ENCODE peak calls at places on chromosomes 2 and 18, in nine cellular contexts. One of them, this sample, is unnamed.

GRCh38 chr2:42970151-42970550 is 177.8 kb upstream of the HAAO start:
- DNase-seq in SJSA1: no peak
- DNase-seq in body of pancreas: no peak
- DNase-seq in fibroblast of pulmonary artery: no peak
- DNase-seq in H9: no peak
- DNase-seq in astrocyte of the hippocampus: no peak
- DNase-seq in AG09319: no peak
- DNase-seq in activated T-cell treated with anti-CD3 and anti-CD28 coated beads for 1 hour: no peak
- DNase-seq in AML-193: no peak
- DNase-seq in this sample: no peak

GRCh38 chr2:134246154-134246874 is 7.6 kb upstream of the MGAT5 start:
- DNase-seq in SJSA1: no peak
- DNase-seq in body of pancreas: no peak
- DNase-seq in fibroblast of pulmonary artery: no peak
- DNase-seq in H9: no peak
- DNase-seq in astrocyte of the hippocampus: no peak
- DNase-seq in AG09319: no peak
- DNase-seq in activated T-cell treated with anti-CD3 and anti-CD28 coated beads for 1 hour: no peak
- DNase-seq in AML-193: no peak
- DNase-seq in this sample: no peak

GRCh38 chr18:26510337-26510736 is 38.0 kb downstream of the KCTD1 start:
- DNase-seq in SJSA1: no peak
- DNase-seq in body of pancreas: no peak
- DNase-seq in fibroblast of pulmonary artery: peak; percentile 7
- DNase-seq in H9: no peak
- DNase-seq in astrocyte of the hippocampus: no peak
- DNase-seq in AG09319: no peak
- DNase-seq in activated T-cell treated with anti-CD3 and anti-CD28 coated beads for 1 hour: no peak
- DNase-seq in AML-193: no peak
- DNase-seq in this sample: no peak

GRCh38 chr2:144431384-144431783 is 88.5 kb downstream of the ZEB2 start:
- DNase-seq in SJSA1: no peak
- DNase-seq in body of pancreas: no peak
- DNase-seq in fibroblast of pulmonary artery: no peak
- DNase-seq in H9: no peak
- DNase-seq in astrocyte of the hippocampus: no peak
- DNase-seq in AG09319: no peak
- DNase-seq in activated T-cell treated with anti-CD3 and anti-CD28 coated beads for 1 hour: no peak
- DNase-seq in AML-193: no peak
- DNase-seq in this sample: no peak

GRCh38 chr2:151632993-151633592 is 101.2 kb downstream of the NEB start:
- DNase-seq in SJSA1: no peak
- DNase-seq in body of pancreas: no peak
- DNase-seq in fibroblast of pulmonary artery: peak; percentile 45
- DNase-seq in H9: no peak
- DNase-seq in astrocyte of the hippocampus: peak; percentile 15
- DNase-seq in AG09319: no peak
- DNase-seq in activated T-cell treated with anti-CD3 and anti-CD28 coated beads for 1 hour: no peak
- DNase-seq in AML-193: peak; percentile 71
- DNase-seq in this sample: no peak

GRCh38 chr18:5717241-5717640 is 173.4 kb upstream of the EPB41L3 start:
- DNase-seq in SJSA1: no peak
- DNase-seq in body of pancreas: no peak
- DNase-seq in fibroblast of pulmonary artery: no peak
- DNase-seq in H9: no peak
- DNase-seq in astrocyte of the hippocampus: no peak
- DNase-seq in AG09319: no peak
- DNase-seq in activated T-cell treated with anti-CD3 and anti-CD28 coated beads for 1 hour: no peak
- DNase-seq in AML-193: no peak
- DNase-seq in this sample: no peak

GRCh38 chr18:51038110-51038509 is 8.1 kb downstream of the SMAD4 start:
- DNase-seq in SJSA1: no peak
- DNase-seq in body of pancreas: peak; percentile 57
- DNase-seq in fibroblast of pulmonary artery: no peak
- DNase-seq in H9: no peak
- DNase-seq in astrocyte of the hippocampus: no peak
- DNase-seq in AG09319: no peak
- DNase-seq in activated T-cell treated with anti-CD3 and anti-CD28 coated beads for 1 hour: no peak
- DNase-seq in AML-193: no peak
- DNase-seq in this sample: no peak

GRCh38 chr2:182784777-182785176 is 68.7 kb downstream of the DNAJC10 start:
- DNase-seq in SJSA1: no peak
- DNase-seq in body of pancreas: no peak
- DNase-seq in fibroblast of pulmonary artery: peak; percentile 63
- DNase-seq in H9: no peak
- DNase-seq in astrocyte of the hippocampus: peak; percentile 66
- DNase-seq in AG09319: no peak
- DNase-seq in activated T-cell treated with anti-CD3 and anti-CD28 coated beads for 1 hour: no peak
- DNase-seq in AML-193: peak; percentile 28
- DNase-seq in this sample: no peak

GRCh38 chr2:241275910-241276309 is 39.6 kb downstream of the HDLBP start:
- DNase-seq in SJSA1: no peak
- DNase-seq in body of pancreas: no peak
- DNase-seq in fibroblast of pulmonary artery: no peak
- DNase-seq in H9: no peak
- DNase-seq in astrocyte of the hippocampus: no peak
- DNase-seq in AG09319: no peak
- DNase-seq in activated T-cell treated with anti-CD3 and anti-CD28 coated beads for 1 hour: no peak
- DNase-seq in AML-193: no peak
- DNase-seq in this sample: no peak

GRCh38 chr2:61679096-61679495 is 140.9 kb upstream of the XPO1 start:
- DNase-seq in SJSA1: no peak
- DNase-seq in body of pancreas: no peak
- DNase-seq in fibroblast of pulmonary artery: no peak
- DNase-seq in H9: no peak
- DNase-seq in astrocyte of the hippocampus: no peak
- DNase-seq in AG09319: no peak
- DNase-seq in activated T-cell treated with anti-CD3 and anti-CD28 coated beads for 1 hour: no peak
- DNase-seq in AML-193: no peak
- DNase-seq in this sample: no peak

GRCh38 chr2:168552450-168552856 is 96.4 kb downstream of the CERS6 start:
- DNase-seq in SJSA1: no peak
- DNase-seq in body of pancreas: no peak
- DNase-seq in fibroblast of pulmonary artery: no peak
- DNase-seq in H9: peak; percentile 91
- DNase-seq in astrocyte of the hippocampus: no peak
- DNase-seq in AG09319: no peak
- DNase-seq in activated T-cell treated with anti-CD3 and anti-CD28 coated beads for 1 hour: no peak
- DNase-seq in AML-193: no peak
- DNase-seq in this sample: no peak

GRCh38 chr18:76441668-76442412 is 53.2 kb downstream of the ZNF516 start:
- DNase-seq in SJSA1: no peak
- DNase-seq in body of pancreas: no peak
- DNase-seq in fibroblast of pulmonary artery: no peak
- DNase-seq in H9: no peak
- DNase-seq in astrocyte of the hippocampus: no peak
- DNase-seq in AG09319: no peak
- DNase-seq in activated T-cell treated with anti-CD3 and anti-CD28 coated beads for 1 hour: no peak
- DNase-seq in AML-193: no peak
- DNase-seq in this sample: no peak

GRCh38 chr18:11518788-11519685 is 90.4 kb upstream of the SLC35G4 start:
- DNase-seq in SJSA1: peak; percentile 67
- DNase-seq in body of pancreas: peak; percentile 64
- DNase-seq in fibroblast of pulmonary artery: peak; percentile 74
- DNase-seq in H9: peak; percentile 86
- DNase-seq in astrocyte of the hippocampus: peak; percentile 60
- DNase-seq in AG09319: no peak
- DNase-seq in activated T-cell treated with anti-CD3 and anti-CD28 coated beads for 1 hour: no peak
- DNase-seq in AML-193: peak; percentile 45
- DNase-seq in this sample: peak; percentile 67

GRCh38 chr2:190267302-190267701 is 52.3 kb downstream of the HIBCH start:
- DNase-seq in SJSA1: peak; percentile 69
- DNase-seq in body of pancreas: no peak
- DNase-seq in fibroblast of pulmonary artery: peak; percentile 76
- DNase-seq in H9: no peak
- DNase-seq in astrocyte of the hippocampus: peak; percentile 26
- DNase-seq in AG09319: no peak
- DNase-seq in activated T-cell treated with anti-CD3 and anti-CD28 coated beads for 1 hour: no peak
- DNase-seq in AML-193: no peak
- DNase-seq in this sample: no peak

GRCh38 chr18:45370190-45371010 is 244.9 kb upstream of the SLC14A2 start:
- DNase-seq in SJSA1: no peak
- DNase-seq in body of pancreas: no peak
- DNase-seq in fibroblast of pulmonary artery: peak; percentile 43
- DNase-seq in H9: no peak
- DNase-seq in astrocyte of the hippocampus: peak; percentile 84
- DNase-seq in AG09319: peak; percentile 36
- DNase-seq in activated T-cell treated with anti-CD3 and anti-CD28 coated beads for 1 hour: no peak
- DNase-seq in AML-193: no peak
- DNase-seq in this sample: no peak

GRCh38 chr2:29223851-29224692 is 108.9 kb downstream of the CLIP4 start:
- DNase-seq in SJSA1: no peak
- DNase-seq in body of pancreas: peak; percentile 20
- DNase-seq in fibroblast of pulmonary artery: peak; percentile 66
- DNase-seq in H9: no peak
- DNase-seq in astrocyte of the hippocampus: peak; percentile 80
- DNase-seq in AG09319: no peak
- DNase-seq in activated T-cell treated with anti-CD3 and anti-CD28 coated beads for 1 hour: no peak
- DNase-seq in AML-193: peak; percentile 29
- DNase-seq in this sample: peak; percentile 19

GRCh38 chr18:45637546-45638327 is 22.5 kb downstream of the SLC14A2 start:
- DNase-seq in SJSA1: no peak
- DNase-seq in body of pancreas: no peak
- DNase-seq in fibroblast of pulmonary artery: no peak
- DNase-seq in H9: no peak
- DNase-seq in astrocyte of the hippocampus: peak; percentile 36
- DNase-seq in AG09319: no peak
- DNase-seq in activated T-cell treated with anti-CD3 and anti-CD28 coated beads for 1 hour: no peak
- DNase-seq in AML-193: no peak
- DNase-seq in this sample: no peak

GRCh38 chr18:67199993-67200617 is 316.4 kb downstream of the DSEL start:
- DNase-seq in SJSA1: no peak
- DNase-seq in body of pancreas: no peak
- DNase-seq in fibroblast of pulmonary artery: peak; percentile 83
- DNase-seq in H9: no peak
- DNase-seq in astrocyte of the hippocampus: peak; percentile 70
- DNase-seq in AG09319: peak; percentile 14
- DNase-seq in activated T-cell treated with anti-CD3 and anti-CD28 coated beads for 1 hour: no peak
- DNase-seq in AML-193: peak; percentile 52
- DNase-seq in this sample: no peak

GRCh38 chr18:57243624-57244179 is 96.8 kb downstream of the BOD1L2 start:
- DNase-seq in SJSA1: no peak
- DNase-seq in body of pancreas: no peak
- DNase-seq in fibroblast of pulmonary artery: no peak
- DNase-seq in H9: no peak
- DNase-seq in astrocyte of the hippocampus: no peak
- DNase-seq in AG09319: no peak
- DNase-seq in activated T-cell treated with anti-CD3 and anti-CD28 coated beads for 1 hour: no peak
- DNase-seq in AML-193: no peak
- DNase-seq in this sample: peak; percentile 17

This sample was measured in Caco-2.